ENCODE peak calls at places on chromosome 19, in six cellular contexts. One of them, this sample, is unnamed.

GRCh38 chr19:18278521-18279265 is 2.7 kb downstream of the JUND start:
- DNase-seq in IMR-90: no peak
- DNase-seq in mesenchymal stem cell: peak
- DNase-seq in trophoblast cell: peak
- DNase-seq in neuronal stem cell: no peak
- DNase-seq in H1: no peak
- DNase-seq in this sample: no peak

GRCh38 chr19:57829316-57829715 is 783 bp upstream of the ZNF587B start:
- DNase-seq in IMR-90: peak
- DNase-seq in mesenchymal stem cell: peak
- DNase-seq in trophoblast cell: peak
- DNase-seq in neuronal stem cell: no peak
- DNase-seq in H1: no peak
- DNase-seq in this sample: no peak

GRCh38 chr19:56118666-56119584 is 2.2 kb downstream of the ZNF787 start:
- DNase-seq in IMR-90: no peak
- DNase-seq in mesenchymal stem cell: no peak
- DNase-seq in trophoblast cell: no peak
- DNase-seq in neuronal stem cell: no peak
- DNase-seq in H1: no peak
- DNase-seq in this sample: no peak

GRCh38 chr19:45884682-45885555 is 1.0 kb downstream of the IRF2BP1 start:
- DNase-seq in IMR-90: no peak
- DNase-seq in mesenchymal stem cell: no peak
- DNase-seq in trophoblast cell: no peak
- DNase-seq in neuronal stem cell: no peak
- DNase-seq in H1: no peak
- DNase-seq in this sample: peak

GRCh38 chr19:11165486-11166030 is 10.0 kb upstream of the SPC24 start:
- DNase-seq in IMR-90: no peak
- DNase-seq in mesenchymal stem cell: no peak
- DNase-seq in trophoblast cell: no peak
- DNase-seq in neuronal stem cell: no peak
- DNase-seq in H1: no peak
- DNase-seq in this sample: no peak

GRCh38 chr19:49803529-49803856 is 9.6 kb downstream of the FUZ start:
- DNase-seq in IMR-90: no peak
- DNase-seq in mesenchymal stem cell: no peak
- DNase-seq in trophoblast cell: no peak
- DNase-seq in neuronal stem cell: no peak
- DNase-seq in H1: no peak
- DNase-seq in this sample: no peak

GRCh38 chr19:54724142-54724541 is at the start of gene KIR3DL3:
- DNase-seq in IMR-90: no peak
- DNase-seq in mesenchymal stem cell: no peak
- DNase-seq in trophoblast cell: no peak
- DNase-seq in neuronal stem cell: no peak
- DNase-seq in H1: no peak
- DNase-seq in this sample: no peak

GRCh38 chr19:2494084-2494446 is 18.1 kb downstream of the GADD45B start:
- DNase-seq in IMR-90: peak
- DNase-seq in mesenchymal stem cell: peak
- DNase-seq in trophoblast cell: no peak
- DNase-seq in neuronal stem cell: no peak
- DNase-seq in H1: no peak
- DNase-seq in this sample: no peak

GRCh38 chr19:35554076-35554475 is 8.7 kb downstream of the TMEM147 start:
- DNase-seq in IMR-90: no peak
- DNase-seq in mesenchymal stem cell: no peak
- DNase-seq in trophoblast cell: no peak
- DNase-seq in neuronal stem cell: no peak
- DNase-seq in H1: no peak
- DNase-seq in this sample: no peak

GRCh38 chr19:49331616-49332055 is 3.6 kb upstream of the CD37 start:
- DNase-seq in IMR-90: peak
- DNase-seq in mesenchymal stem cell: peak
- DNase-seq in trophoblast cell: no peak
- DNase-seq in neuronal stem cell: no peak
- DNase-seq in H1: no peak
- DNase-seq in this sample: peak

GRCh38 chr19:610071-610800 is 20.6 kb downstream of the HCN2 start:
- DNase-seq in IMR-90: no peak
- DNase-seq in mesenchymal stem cell: no peak
- DNase-seq in trophoblast cell: no peak
- DNase-seq in neuronal stem cell: no peak
- DNase-seq in H1: no peak
- DNase-seq in this sample: no peak

GRCh38 chr19:44988896-44989563 is 12.2 kb upstream of the RELB start:
- DNase-seq in IMR-90: peak
- DNase-seq in mesenchymal stem cell: peak
- DNase-seq in trophoblast cell: peak
- DNase-seq in neuronal stem cell: peak
- DNase-seq in H1: peak
- DNase-seq in this sample: peak

GRCh38 chr19:14343286-14343685 is 38.0 kb upstream of the ADGRE5 start:
- DNase-seq in IMR-90: no peak
- DNase-seq in mesenchymal stem cell: no peak
- DNase-seq in trophoblast cell: no peak
- DNase-seq in neuronal stem cell: no peak
- DNase-seq in H1: no peak
- DNase-seq in this sample: no peak

GRCh38 chr19:40921005-40921897 is 39.2 kb upstream of the CYP2A7 start:
- DNase-seq in IMR-90: no peak
- DNase-seq in mesenchymal stem cell: peak
- DNase-seq in trophoblast cell: no peak
- DNase-seq in neuronal stem cell: no peak
- DNase-seq in H1: no peak
- DNase-seq in this sample: no peak

GRCh38 chr19:11887618-11888531 is at the start of gene ZNF69:
- DNase-seq in IMR-90: peak
- DNase-seq in mesenchymal stem cell: peak
- DNase-seq in trophoblast cell: peak
- DNase-seq in neuronal stem cell: peak
- DNase-seq in H1: peak
- DNase-seq in this sample: peak

GRCh38 chr19:39843919-39844793 is 2.0 kb downstream of the FBL start:
- DNase-seq in IMR-90: peak
- DNase-seq in mesenchymal stem cell: peak
- DNase-seq in trophoblast cell: peak
- DNase-seq in neuronal stem cell: no peak
- DNase-seq in H1: no peak
- DNase-seq in this sample: no peak

GRCh38 chr19:34504273-34504808 is 22.8 kb downstream of the WTIP start:
- DNase-seq in IMR-90: no peak
- DNase-seq in mesenchymal stem cell: no peak
- DNase-seq in trophoblast cell: no peak
- DNase-seq in neuronal stem cell: no peak
- DNase-seq in H1: no peak
- DNase-seq in this sample: no peak

GRCh38 chr19:13207237-13208130 is 57.3 kb downstream of the IER2 start:
- DNase-seq in IMR-90: no peak
- DNase-seq in mesenchymal stem cell: no peak
- DNase-seq in trophoblast cell: no peak
- DNase-seq in neuronal stem cell: no peak
- DNase-seq in H1: peak
- DNase-seq in this sample: peak

GRCh38 chr19:8731428-8732169 is 10.2 kb downstream of the OR2Z1 start:
- DNase-seq in IMR-90: no peak
- DNase-seq in mesenchymal stem cell: no peak
- DNase-seq in trophoblast cell: no peak
- DNase-seq in neuronal stem cell: no peak
- DNase-seq in H1: no peak
- DNase-seq in this sample: no peak

GRCh38 chr19:49333426-49334288 is 1.5 kb upstream of the CD37 start:
- DNase-seq in IMR-90: peak
- DNase-seq in mesenchymal stem cell: peak
- DNase-seq in trophoblast cell: no peak
- DNase-seq in neuronal stem cell: no peak
- DNase-seq in H1: no peak
- DNase-seq in this sample: peak

GRCh38 chr19:50252111-50252886 is 48.9 kb downstream of the MYH14 start:
- DNase-seq in IMR-90: no peak
- DNase-seq in mesenchymal stem cell: no peak
- DNase-seq in trophoblast cell: peak
- DNase-seq in neuronal stem cell: no peak
- DNase-seq in H1: peak
- DNase-seq in this sample: peak

GRCh38 chr19:53944416-53944815 is 18.3 kb upstream of the CACNG8 start:
- DNase-seq in IMR-90: no peak
- DNase-seq in mesenchymal stem cell: no peak
- DNase-seq in trophoblast cell: no peak
- DNase-seq in neuronal stem cell: no peak
- DNase-seq in H1: no peak
- DNase-seq in this sample: no peak

GRCh38 chr19:8473652-8474476 is 28.6 kb downstream of the PRAM1 start:
- DNase-seq in IMR-90: no peak
- DNase-seq in mesenchymal stem cell: no peak
- DNase-seq in trophoblast cell: no peak
- DNase-seq in neuronal stem cell: no peak
- DNase-seq in H1: no peak
- DNase-seq in this sample: no peak

GRCh38 chr19:54517483-54517882 is 14.9 kb downstream of the LAIR2 start:
- DNase-seq in IMR-90: peak
- DNase-seq in mesenchymal stem cell: peak
- DNase-seq in trophoblast cell: peak
- DNase-seq in neuronal stem cell: peak
- DNase-seq in H1: peak
- DNase-seq in this sample: peak

GRCh38 chr19:12701596-12702282 is 5.3 kb upstream of the FBXW9 start:
- DNase-seq in IMR-90: no peak
- DNase-seq in mesenchymal stem cell: no peak
- DNase-seq in trophoblast cell: no peak
- DNase-seq in neuronal stem cell: no peak
- DNase-seq in H1: no peak
- DNase-seq in this sample: no peak

DNA sequence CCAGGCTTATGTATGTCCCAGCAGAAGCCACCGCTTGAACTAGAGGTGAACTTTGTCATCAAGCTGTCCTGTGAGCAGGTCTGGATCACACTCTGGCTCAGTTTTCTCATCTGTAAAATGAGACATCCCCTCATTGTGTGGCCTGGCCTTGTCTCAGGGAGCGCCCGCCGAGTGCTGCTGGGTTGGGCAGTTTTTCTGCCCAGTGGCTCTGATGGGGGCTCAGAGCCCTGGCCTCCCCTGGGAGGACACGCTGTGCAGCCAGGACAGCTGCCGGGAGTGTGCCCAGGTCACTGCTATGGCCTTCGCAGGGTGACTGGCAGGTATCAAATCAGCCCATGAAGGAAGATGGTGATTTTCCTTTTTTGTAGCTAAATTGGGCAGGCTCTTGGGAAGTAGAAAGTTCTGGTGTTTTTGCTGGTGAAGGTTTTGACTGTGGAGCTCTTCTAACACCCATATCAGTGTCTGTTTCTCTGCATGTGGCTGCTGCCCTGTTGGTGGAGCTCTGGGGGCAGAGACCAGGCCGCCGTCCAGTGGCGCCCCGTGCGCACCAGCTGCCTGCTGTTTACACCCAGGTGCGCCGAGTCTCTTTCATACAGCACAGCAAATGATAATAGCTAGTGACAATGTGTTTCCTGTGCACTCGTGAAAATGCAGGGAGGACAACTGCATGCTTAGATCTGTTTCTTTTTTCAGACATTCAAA is 40.8 kb downstream of the SLC7A9 start:
- DNase-seq in IMR-90: no peak
- DNase-seq in mesenchymal stem cell: no peak
- DNase-seq in trophoblast cell: no peak
- DNase-seq in neuronal stem cell: no peak
- DNase-seq in H1: no peak
- DNase-seq in this sample: no peak
- H4K91ac ChIP-seq in IMR-90: no peak
- H4K91ac ChIP-seq in mesenchymal stem cell: no peak
- H4K91ac ChIP-seq in trophoblast cell: no peak
- H4K91ac ChIP-seq in neuronal stem cell: no peak
- H4K91ac ChIP-seq in H1: no peak
- H4K91ac ChIP-seq in this sample: no peak

DNA sequence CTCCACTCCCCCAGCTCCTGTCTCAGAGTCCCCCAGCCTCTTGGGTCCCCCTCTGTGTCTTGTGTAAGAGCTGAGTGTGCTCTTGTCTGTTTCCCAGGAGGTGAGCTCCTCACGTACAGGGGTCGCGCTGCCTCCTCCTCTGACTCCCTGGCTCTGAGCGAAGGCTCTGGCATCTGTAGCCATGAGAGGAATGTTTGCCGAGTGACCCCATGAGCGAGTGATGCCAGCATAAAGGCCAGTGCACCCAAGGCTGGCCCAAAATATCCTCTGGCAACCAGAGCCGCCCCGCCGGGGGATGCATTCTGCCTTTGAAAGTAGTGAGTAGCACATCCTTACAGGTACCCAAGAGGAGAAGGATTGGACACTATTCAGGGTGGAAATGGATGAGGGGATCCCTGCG is 26.2 kb upstream of the C19orf12 start:
- DNase-seq in IMR-90: no peak
- DNase-seq in mesenchymal stem cell: no peak
- DNase-seq in trophoblast cell: no peak
- DNase-seq in neuronal stem cell: no peak
- DNase-seq in H1: no peak
- DNase-seq in this sample: no peak
- H4K91ac ChIP-seq in IMR-90: no peak
- H4K91ac ChIP-seq in mesenchymal stem cell: no peak
- H4K91ac ChIP-seq in trophoblast cell: no peak
- H4K91ac ChIP-seq in neuronal stem cell: no peak
- H4K91ac ChIP-seq in H1: no peak
- H4K91ac ChIP-seq in this sample: no peak

DNA sequence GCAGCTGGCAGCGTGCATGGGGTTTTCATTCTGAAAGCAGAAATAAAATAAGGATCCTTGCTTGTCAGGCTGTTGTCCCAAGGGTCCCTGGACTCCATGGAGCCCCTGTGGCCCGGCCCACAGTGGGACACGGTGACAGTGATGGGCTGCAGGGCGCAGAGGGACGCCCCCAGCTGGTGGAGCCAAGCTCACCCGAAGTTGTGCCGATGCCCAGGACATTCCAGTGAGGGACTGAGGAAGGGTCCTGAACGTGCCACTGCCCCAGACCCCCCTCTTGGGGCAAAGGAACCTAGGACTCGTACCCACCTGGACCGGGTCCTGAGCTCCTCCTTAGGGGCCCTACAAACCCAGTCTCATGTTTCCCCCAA is 35.0 kb downstream of the MYO9B start:
- DNase-seq in IMR-90: no peak
- DNase-seq in mesenchymal stem cell: no peak
- DNase-seq in trophoblast cell: no peak
- DNase-seq in neuronal stem cell: no peak
- DNase-seq in H1: no peak
- DNase-seq in this sample: no peak
- H4K91ac ChIP-seq in IMR-90: no peak
- H4K91ac ChIP-seq in mesenchymal stem cell: peak
- H4K91ac ChIP-seq in trophoblast cell: peak
- H4K91ac ChIP-seq in neuronal stem cell: no peak
- H4K91ac ChIP-seq in H1: no peak
- H4K91ac ChIP-seq in this sample: no peak

DNA sequence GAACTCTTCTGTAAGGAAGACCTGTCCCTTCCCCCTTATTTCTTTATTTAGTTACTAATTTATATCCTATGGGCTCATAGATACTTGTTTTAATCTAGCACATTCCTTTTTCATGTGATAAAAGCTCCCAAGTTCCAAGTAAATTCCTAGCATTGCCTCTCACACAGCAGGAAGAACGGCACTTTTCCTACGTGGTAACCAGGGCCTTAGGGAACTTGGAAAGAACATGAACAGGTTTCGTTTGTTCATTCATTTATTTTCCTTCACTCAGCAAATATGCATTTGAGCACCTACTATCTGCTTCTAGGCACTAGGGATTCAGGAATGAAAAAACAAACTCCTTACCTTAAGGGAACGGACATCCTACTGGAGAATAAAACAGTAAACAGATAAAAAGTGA is 125.1 kb downstream of the SIPA1L3 start:
- DNase-seq in IMR-90: peak
- DNase-seq in mesenchymal stem cell: no peak
- DNase-seq in trophoblast cell: peak
- DNase-seq in neuronal stem cell: no peak
- DNase-seq in H1: no peak
- DNase-seq in this sample: no peak
- H4K91ac ChIP-seq in IMR-90: no peak
- H4K91ac ChIP-seq in mesenchymal stem cell: no peak
- H4K91ac ChIP-seq in trophoblast cell: no peak
- H4K91ac ChIP-seq in neuronal stem cell: no peak
- H4K91ac ChIP-seq in H1: no peak
- H4K91ac ChIP-seq in this sample: no peak

This sample was measured in H9.